ENCODE peak calls at places on chromosomes 4 and X, in ten cellular contexts. One of them, this sample, is unnamed.

GRCh38 chr4:17206829-17207773 is 304.8 kb downstream of the QDPR start:
- DNase-seq in coronary artery: no peak
- DNase-seq in LNCaP clone FGC: no peak
- DNase-seq in right lobe of liver: no peak
- DNase-seq in lung: no peak
- DNase-seq in cardiac muscle cell: no peak
- DNase-seq in fibroblast of mammary gland: no peak
- DNase-seq in GM23338: no peak
- DNase-seq in CD8-positive, alpha-beta memory T cell: no peak
- DNase-seq in HCT116: no peak
- DNase-seq in this sample: no peak

GRCh38 chr4:127383666-127384065 is 249.1 kb upstream of the INTU start:
- DNase-seq in coronary artery: no peak
- DNase-seq in LNCaP clone FGC: no peak
- DNase-seq in right lobe of liver: no peak
- DNase-seq in lung: no peak
- DNase-seq in cardiac muscle cell: no peak
- DNase-seq in fibroblast of mammary gland: no peak
- DNase-seq in GM23338: no peak
- DNase-seq in CD8-positive, alpha-beta memory T cell: no peak
- DNase-seq in HCT116: no peak
- DNase-seq in this sample: no peak

GRCh38 chr4:24642941-24643628 is 58.7 kb upstream of the DHX15 start:
- DNase-seq in coronary artery: no peak
- DNase-seq in LNCaP clone FGC: no peak
- DNase-seq in right lobe of liver: no peak
- DNase-seq in lung: no peak
- DNase-seq in cardiac muscle cell: no peak
- DNase-seq in fibroblast of mammary gland: peak
- DNase-seq in GM23338: no peak
- DNase-seq in CD8-positive, alpha-beta memory T cell: no peak
- DNase-seq in HCT116: no peak
- DNase-seq in this sample: no peak

GRCh38 chr4:11623726-11624037 is 195.0 kb upstream of the HS3ST1 start:
- DNase-seq in coronary artery: no peak
- DNase-seq in LNCaP clone FGC: peak
- DNase-seq in right lobe of liver: no peak
- DNase-seq in lung: peak
- DNase-seq in cardiac muscle cell: peak
- DNase-seq in fibroblast of mammary gland: no peak
- DNase-seq in GM23338: peak
- DNase-seq in CD8-positive, alpha-beta memory T cell: no peak
- DNase-seq in HCT116: no peak
- DNase-seq in this sample: no peak

GRCh38 chr4:114358901-114359300 is 239.7 kb upstream of the UGT8 start:
- DNase-seq in coronary artery: no peak
- DNase-seq in LNCaP clone FGC: no peak
- DNase-seq in right lobe of liver: no peak
- DNase-seq in lung: no peak
- DNase-seq in cardiac muscle cell: no peak
- DNase-seq in fibroblast of mammary gland: no peak
- DNase-seq in GM23338: no peak
- DNase-seq in CD8-positive, alpha-beta memory T cell: no peak
- DNase-seq in HCT116: no peak
- DNase-seq in this sample: no peak

GRCh38 chr4:152360045-152360410 is 175.9 kb downstream of the FBXW7 start:
- DNase-seq in coronary artery: no peak
- DNase-seq in LNCaP clone FGC: no peak
- DNase-seq in right lobe of liver: no peak
- DNase-seq in lung: no peak
- DNase-seq in cardiac muscle cell: no peak
- DNase-seq in fibroblast of mammary gland: peak
- DNase-seq in GM23338: no peak
- DNase-seq in CD8-positive, alpha-beta memory T cell: no peak
- DNase-seq in HCT116: no peak
- DNase-seq in this sample: no peak

GRCh38 chrX:138897621-138898492 is 186.3 kb upstream of the FGF13 start:
- DNase-seq in coronary artery: no peak
- DNase-seq in LNCaP clone FGC: no peak
- DNase-seq in right lobe of liver: no peak
- DNase-seq in lung: no peak
- DNase-seq in cardiac muscle cell: no peak
- DNase-seq in fibroblast of mammary gland: peak
- DNase-seq in GM23338: no peak
- DNase-seq in CD8-positive, alpha-beta memory T cell: no peak
- DNase-seq in HCT116: no peak
- DNase-seq in this sample: no peak

GRCh38 chr4:25107827-25108516 is 52.3 kb downstream of the SEPSECS start:
- DNase-seq in coronary artery: no peak
- DNase-seq in LNCaP clone FGC: peak
- DNase-seq in right lobe of liver: no peak
- DNase-seq in lung: no peak
- DNase-seq in cardiac muscle cell: no peak
- DNase-seq in fibroblast of mammary gland: no peak
- DNase-seq in GM23338: no peak
- DNase-seq in CD8-positive, alpha-beta memory T cell: no peak
- DNase-seq in HCT116: no peak
- DNase-seq in this sample: no peak

GRCh38 chr4:79141530-79141929 is 184.3 kb downstream of the NAA11 start:
- DNase-seq in coronary artery: no peak
- DNase-seq in LNCaP clone FGC: no peak
- DNase-seq in right lobe of liver: no peak
- DNase-seq in lung: no peak
- DNase-seq in cardiac muscle cell: peak
- DNase-seq in fibroblast of mammary gland: peak
- DNase-seq in GM23338: peak
- DNase-seq in CD8-positive, alpha-beta memory T cell: no peak
- DNase-seq in HCT116: no peak
- DNase-seq in this sample: peak

GRCh38 chr4:137955615-137956014 is 286.5 kb downstream of the SLC7A11 start:
- DNase-seq in coronary artery: no peak
- DNase-seq in LNCaP clone FGC: no peak
- DNase-seq in right lobe of liver: no peak
- DNase-seq in lung: no peak
- DNase-seq in cardiac muscle cell: no peak
- DNase-seq in fibroblast of mammary gland: no peak
- DNase-seq in GM23338: no peak
- DNase-seq in CD8-positive, alpha-beta memory T cell: no peak
- DNase-seq in HCT116: no peak
- DNase-seq in this sample: no peak

GRCh38 chr4:167550021-167550420 is 315.7 kb upstream of the SPOCK3 start:
- DNase-seq in coronary artery: no peak
- DNase-seq in LNCaP clone FGC: no peak
- DNase-seq in right lobe of liver: no peak
- DNase-seq in lung: no peak
- DNase-seq in cardiac muscle cell: no peak
- DNase-seq in fibroblast of mammary gland: no peak
- DNase-seq in GM23338: no peak
- DNase-seq in CD8-positive, alpha-beta memory T cell: no peak
- DNase-seq in HCT116: no peak
- DNase-seq in this sample: no peak

GRCh38 chr4:123631699-123632098 is 235.1 kb downstream of the SPRY1 start:
- DNase-seq in coronary artery: no peak
- DNase-seq in LNCaP clone FGC: no peak
- DNase-seq in right lobe of liver: no peak
- DNase-seq in lung: no peak
- DNase-seq in cardiac muscle cell: no peak
- DNase-seq in fibroblast of mammary gland: peak
- DNase-seq in GM23338: no peak
- DNase-seq in CD8-positive, alpha-beta memory T cell: no peak
- DNase-seq in HCT116: no peak
- DNase-seq in this sample: no peak

GRCh38 chr4:11805837-11806236 is 377.1 kb upstream of the HS3ST1 start:
- DNase-seq in coronary artery: no peak
- DNase-seq in LNCaP clone FGC: peak
- DNase-seq in right lobe of liver: no peak
- DNase-seq in lung: no peak
- DNase-seq in cardiac muscle cell: peak
- DNase-seq in fibroblast of mammary gland: peak
- DNase-seq in GM23338: peak
- DNase-seq in CD8-positive, alpha-beta memory T cell: no peak
- DNase-seq in HCT116: peak
- DNase-seq in this sample: peak

GRCh38 chr4:17814140-17814539 is 3.4 kb downstream of the NCAPG start:
- DNase-seq in coronary artery: no peak
- DNase-seq in LNCaP clone FGC: no peak
- DNase-seq in right lobe of liver: no peak
- DNase-seq in lung: no peak
- DNase-seq in cardiac muscle cell: no peak
- DNase-seq in fibroblast of mammary gland: peak
- DNase-seq in GM23338: no peak
- DNase-seq in CD8-positive, alpha-beta memory T cell: no peak
- DNase-seq in HCT116: no peak
- DNase-seq in this sample: no peak

DNA sequence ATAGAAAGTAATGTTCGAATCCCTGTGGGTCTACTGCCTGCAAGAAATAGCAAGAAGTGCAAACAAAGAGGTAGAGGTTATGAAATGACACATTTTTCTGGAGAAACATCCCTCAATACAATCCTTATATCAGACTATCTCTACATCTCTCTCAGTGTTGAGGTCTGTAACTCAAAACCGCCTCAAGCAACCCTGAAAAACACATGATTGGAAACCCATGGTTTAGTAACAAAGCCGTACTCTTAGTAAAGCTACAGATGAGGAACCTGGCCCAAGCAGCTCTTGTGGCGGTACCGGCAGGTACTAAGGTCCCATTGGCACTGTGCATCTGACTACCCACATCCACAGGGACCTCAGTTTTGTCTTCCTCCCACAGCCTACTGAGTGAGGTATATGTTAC is 53.9 kb downstream of the IRF2 start:
- DNase-seq in coronary artery: no peak
- DNase-seq in LNCaP clone FGC: no peak
- DNase-seq in right lobe of liver: no peak
- DNase-seq in lung: no peak
- DNase-seq in cardiac muscle cell: no peak
- DNase-seq in fibroblast of mammary gland: no peak
- DNase-seq in GM23338: no peak
- DNase-seq in CD8-positive, alpha-beta memory T cell: no peak
- DNase-seq in HCT116: no peak
- DNase-seq in this sample: no peak
- H3K4me3 ChIP-seq in coronary artery: no peak
- H3K4me3 ChIP-seq in LNCaP clone FGC: no peak
- H3K4me3 ChIP-seq in right lobe of liver: no peak
- H3K4me3 ChIP-seq in lung: no peak
- H3K4me3 ChIP-seq in cardiac muscle cell: no peak
- H3K4me3 ChIP-seq in fibroblast of mammary gland: no peak
- H3K4me3 ChIP-seq in GM23338: no peak
- H3K4me3 ChIP-seq in CD8-positive, alpha-beta memory T cell: no peak
- H3K4me3 ChIP-seq in HCT116: no peak
- H3K4me3 ChIP-seq in this sample: no peak

GRCh38 chrX:115949900-115950822 is 220.4 kb upstream of the AGTR2 start:
- DNase-seq in coronary artery: no peak
- DNase-seq in LNCaP clone FGC: no peak
- DNase-seq in right lobe of liver: no peak
- DNase-seq in lung: peak
- DNase-seq in cardiac muscle cell: no peak
- DNase-seq in fibroblast of mammary gland: no peak
- DNase-seq in GM23338: peak
- DNase-seq in CD8-positive, alpha-beta memory T cell: no peak
- DNase-seq in HCT116: no peak
- DNase-seq in this sample: no peak
- H3K4me3 ChIP-seq in coronary artery: no peak
- H3K4me3 ChIP-seq in LNCaP clone FGC: no peak
- H3K4me3 ChIP-seq in right lobe of liver: no peak
- H3K4me3 ChIP-seq in lung: no peak
- H3K4me3 ChIP-seq in cardiac muscle cell: no peak
- H3K4me3 ChIP-seq in fibroblast of mammary gland: no peak
- H3K4me3 ChIP-seq in GM23338: no peak
- H3K4me3 ChIP-seq in CD8-positive, alpha-beta memory T cell: no peak
- H3K4me3 ChIP-seq in HCT116: no peak
- H3K4me3 ChIP-seq in this sample: no peak

DNA sequence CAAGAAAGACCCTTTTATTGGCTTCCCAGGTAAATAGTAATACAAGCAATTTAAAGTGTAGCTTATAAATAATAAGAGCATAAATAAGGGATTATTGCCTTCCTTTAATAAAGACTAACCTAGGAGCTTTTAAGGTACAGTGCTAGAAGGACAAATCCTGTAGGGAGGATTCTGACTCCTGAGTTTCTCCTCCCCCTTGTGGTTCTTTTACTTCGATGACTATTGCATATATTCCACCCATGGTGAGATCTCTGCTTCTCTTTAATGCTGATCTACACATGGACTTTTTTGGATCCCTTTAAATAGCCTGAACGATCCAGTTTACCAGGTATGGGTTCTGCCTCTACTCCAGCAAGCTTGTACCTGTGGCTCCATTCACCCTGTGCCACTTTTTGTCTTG is 2.5 kb downstream of the GALNT7 start:
- DNase-seq in coronary artery: no peak
- DNase-seq in LNCaP clone FGC: no peak
- DNase-seq in right lobe of liver: no peak
- DNase-seq in lung: no peak
- DNase-seq in cardiac muscle cell: peak
- DNase-seq in fibroblast of mammary gland: peak
- DNase-seq in GM23338: peak
- DNase-seq in CD8-positive, alpha-beta memory T cell: no peak
- DNase-seq in HCT116: no peak
- DNase-seq in this sample: peak
- H3K4me3 ChIP-seq in coronary artery: no peak
- H3K4me3 ChIP-seq in LNCaP clone FGC: no peak
- H3K4me3 ChIP-seq in right lobe of liver: no peak
- H3K4me3 ChIP-seq in lung: no peak
- H3K4me3 ChIP-seq in cardiac muscle cell: no peak
- H3K4me3 ChIP-seq in fibroblast of mammary gland: no peak
- H3K4me3 ChIP-seq in GM23338: peak
- H3K4me3 ChIP-seq in CD8-positive, alpha-beta memory T cell: no peak
- H3K4me3 ChIP-seq in HCT116: no peak
- H3K4me3 ChIP-seq in this sample: no peak

GRCh38 chr4:183295711-183296110 is 24.4 kb downstream of the CLDN22 start:
- DNase-seq in coronary artery: no peak
- DNase-seq in LNCaP clone FGC: no peak
- DNase-seq in right lobe of liver: no peak
- DNase-seq in lung: no peak
- DNase-seq in cardiac muscle cell: no peak
- DNase-seq in fibroblast of mammary gland: no peak
- DNase-seq in GM23338: no peak
- DNase-seq in CD8-positive, alpha-beta memory T cell: no peak
- DNase-seq in HCT116: no peak
- DNase-seq in this sample: no peak

GRCh38 chr4:183300660-183301059 is 19.4 kb downstream of the CLDN22 start:
- DNase-seq in coronary artery: no peak
- DNase-seq in LNCaP clone FGC: no peak
- DNase-seq in right lobe of liver: no peak
- DNase-seq in lung: no peak
- DNase-seq in cardiac muscle cell: no peak
- DNase-seq in fibroblast of mammary gland: no peak
- DNase-seq in GM23338: no peak
- DNase-seq in CD8-positive, alpha-beta memory T cell: no peak
- DNase-seq in HCT116: no peak
- DNase-seq in this sample: no peak

GRCh38 chr4:183297675-183298074 is 22.4 kb downstream of the CLDN22 start:
- DNase-seq in coronary artery: no peak
- DNase-seq in LNCaP clone FGC: no peak
- DNase-seq in right lobe of liver: no peak
- DNase-seq in lung: no peak
- DNase-seq in cardiac muscle cell: no peak
- DNase-seq in fibroblast of mammary gland: no peak
- DNase-seq in GM23338: no peak
- DNase-seq in CD8-positive, alpha-beta memory T cell: no peak
- DNase-seq in HCT116: no peak
- DNase-seq in this sample: peak

GRCh38 chr4:183300070-183300469 is 20.0 kb downstream of the CLDN22 start:
- DNase-seq in coronary artery: no peak
- DNase-seq in LNCaP clone FGC: no peak
- DNase-seq in right lobe of liver: no peak
- DNase-seq in lung: peak
- DNase-seq in cardiac muscle cell: no peak
- DNase-seq in fibroblast of mammary gland: peak
- DNase-seq in GM23338: peak
- DNase-seq in CD8-positive, alpha-beta memory T cell: no peak
- DNase-seq in HCT116: no peak
- DNase-seq in this sample: no peak

GRCh38 chr4:183299464-183299863 is 20.6 kb downstream of the CLDN22 start:
- DNase-seq in coronary artery: no peak
- DNase-seq in LNCaP clone FGC: no peak
- DNase-seq in right lobe of liver: no peak
- DNase-seq in lung: no peak
- DNase-seq in cardiac muscle cell: no peak
- DNase-seq in fibroblast of mammary gland: no peak
- DNase-seq in GM23338: no peak
- DNase-seq in CD8-positive, alpha-beta memory T cell: no peak
- DNase-seq in HCT116: no peak
- DNase-seq in this sample: no peak
- H3K4me3 ChIP-seq in coronary artery: no peak
- H3K4me3 ChIP-seq in LNCaP clone FGC: no peak
- H3K4me3 ChIP-seq in right lobe of liver: no peak
- H3K4me3 ChIP-seq in lung: no peak
- H3K4me3 ChIP-seq in cardiac muscle cell: no peak
- H3K4me3 ChIP-seq in fibroblast of mammary gland: no peak
- H3K4me3 ChIP-seq in GM23338: no peak
- H3K4me3 ChIP-seq in CD8-positive, alpha-beta memory T cell: no peak
- H3K4me3 ChIP-seq in HCT116: no peak
- H3K4me3 ChIP-seq in this sample: no peak